ENCODE peak calls at places on chromosomes 13 and 19, in four cellular contexts. I, X, Y and S are unnamed samples.
A peak's percentile ranks its signal among the peaks of the same experiment; 100 is the strongest.

GRCh38 chr13:27055501-27055900 is 116.1 kb downstream of the USP12 start:
- DNase-seq in X (no peak), I (no peak), Y (no peak), S (no peak)

GRCh38 chr13:51552027-51552426 is 32.2 kb upstream of the WDFY2 start:
- DNase-seq in X (no peak), Y (no peak), I (no peak), S (no peak)

GRCh38 chr19:768424-768823 is 17.5 kb downstream of the MISP start:
- DNase-seq in I (no peak), Y (no peak), X (no peak), S (no peak)

GRCh38 chr19:40281381-40282208 is 3.5 kb downstream of the AKT2 start:
- DNase-seq in X (no peak), Y (no peak), I (no peak), S (no peak)

GRCh38 chr19:12965017-12965811 is 4.2 kb upstream of the DAND5 start:
- DNase-seq in I (peak; percentile 76), X (peak; percentile 82), Y (peak; percentile 78), S (peak; percentile 36)

GRCh38 chr19:13718733-13719132 is 45.6 kb upstream of the MRI1 start:
- DNase-seq in X (peak; percentile 46), Y (no peak), I (no peak), S (no peak)

GRCh38 chr19:38599722-38600121 is 18.0 kb downstream of the MAP4K1 start:
- DNase-seq in I (no peak), Y (no peak), X (no peak), S (no peak)

GRCh38 chr19:17555929-17556813 is 722 bp downstream of the COLGALT1 start:
- DNase-seq in Y (peak; percentile 27), X (peak; percentile 57), I (peak; percentile 17), S (no peak)

GRCh38 chr19:55165952-55166529 is 372 bp downstream of the DNAAF3 start:
- DNase-seq in I (peak; percentile 12), X (peak; percentile 84), Y (no peak), S (peak; percentile 61)

GRCh38 chr19:11422163-11423068 is 3.3 kb upstream of the RGL3 start:
- DNase-seq in I (peak; percentile 42), Y (peak; percentile 70), X (peak; percentile 24), S (no peak)